ENCODE peak calls at places on chromosome 15, in ten cellular contexts. A, F, X, S, Y, C, W, P, V and N are unnamed samples.

GRCh38 chr15:68417897-68418296 is 14.1 kb downstream of the ITGA11 start:
- DNase-seq in A (no peak), F (no peak), X (no peak), S (no peak), Y (no peak), C (no peak), W (no peak), P (no peak), V (no peak), N (no peak)

GRCh38 chr15:91950054-91950453 is 96.5 kb downstream of the SLCO3A1 start:
- DNase-seq in A (no peak), F (no peak), X (no peak), S (no peak), Y (no peak), C (no peak), W (no peak), P (no peak), V (no peak), N (no peak)

GRCh38 chr15:83673385-83673784 is 19.5 kb downstream of the ADAMTSL3 start:
- DNase-seq in A (no peak), F (no peak), X (no peak), S (no peak), Y (no peak), C (no peak), W (no peak), P (peak; percentile 29), V (no peak), N (no peak)

GRCh38 chr15:99343836-99344551 is 92.7 kb downstream of the LRRC28 start:
- DNase-seq in A (no peak), F (no peak), X (no peak), S (peak; percentile 82), Y (peak; percentile 20), C (peak; percentile 5), W (peak; percentile 21), P (peak; percentile 6), V (peak; percentile 2), N (no peak)

GRCh38 chr15:67720556-67721175 is 104.6 kb upstream of the SKOR1 start:
- DNase-seq in A (no peak), F (no peak), X (no peak), S (no peak), Y (no peak), C (no peak), W (no peak), P (no peak), V (no peak), N (no peak)

GRCh38 chr15:98123834-98124233 is 163.3 kb downstream of the ARRDC4 start:
- DNase-seq in A (no peak), F (no peak), X (no peak), S (no peak), Y (no peak), C (no peak), W (no peak), P (no peak), V (no peak), N (no peak)

GRCh38 chr15:34049096-34049495 is 10.1 kb upstream of the AVEN start:
- DNase-seq in A (no peak), F (peak; percentile 44), X (no peak), S (no peak), Y (no peak), C (no peak), W (no peak), P (no peak), V (no peak), N (no peak)

GRCh38 chr15:74203914-74204431 is 1.4 kb upstream of the STRA6 start:
- DNase-seq in A (no peak), F (no peak), X (no peak), S (no peak), Y (no peak), C (no peak), W (no peak), P (no peak), V (no peak), N (no peak)

GRCh38 chr15:31477851-31478250 is 151.2 kb downstream of the KLF13 start:
- DNase-seq in A (no peak), F (no peak), X (no peak), S (no peak), Y (no peak), C (no peak), W (no peak), P (no peak), V (no peak), N (no peak)

GRCh38 chr15:74338676-74339075 is 28.8 kb downstream of the CYP11A1 start:
- DNase-seq in A (no peak), F (no peak), X (no peak), S (no peak), Y (no peak), C (no peak), W (no peak), P (no peak), V (no peak), N (no peak)

GRCh38 chr15:65304393-65305143 is at the start of gene RNU5B-1:
- DNase-seq in A (peak; percentile 72), F (peak; percentile 96), X (peak; percentile 95), S (no peak), Y (no peak), C (peak; percentile 22), W (peak; percentile 53), P (peak; percentile 55), V (peak; percentile 76), N (peak; percentile 85)